ENCODE peak calls at places on chromosome 22, in eight cellular contexts. One of them, this sample, is unnamed.

GRCh38 chr22:21698430-21699329 is 32.9 kb downstream of the PPIL2 start:
- DNase-seq in K562: no peak
- DNase-seq in A549: no peak
- DNase-seq in HepG2: no peak
- DNase-seq in HCT116: no peak
- DNase-seq in H1: no peak
- DNase-seq in IMR-90: no peak
- DNase-seq in GM12878: no peak
- DNase-seq in this sample: no peak

GRCh38 chr22:42300286-42301071 is 30.0 kb upstream of the TCF20 start:
- DNase-seq in K562: peak
- DNase-seq in A549: no peak
- DNase-seq in HepG2: no peak
- DNase-seq in HCT116: no peak
- DNase-seq in H1: no peak
- DNase-seq in IMR-90: no peak
- DNase-seq in GM12878: no peak
- DNase-seq in this sample: no peak

GRCh38 chr22:44363980-44364749 is 51.4 kb upstream of the SHISAL1 start:
- DNase-seq in K562: no peak
- DNase-seq in A549: no peak
- DNase-seq in HepG2: no peak
- DNase-seq in HCT116: no peak
- DNase-seq in H1: no peak
- DNase-seq in IMR-90: no peak
- DNase-seq in GM12878: no peak
- DNase-seq in this sample: no peak

GRCh38 chr22:26476705-26477340 is 6.8 kb downstream of the HPS4 start:
- DNase-seq in K562: no peak
- DNase-seq in A549: no peak
- DNase-seq in HepG2: peak
- DNase-seq in HCT116: no peak
- DNase-seq in H1: no peak
- DNase-seq in IMR-90: peak
- DNase-seq in GM12878: no peak
- DNase-seq in this sample: no peak

GRCh38 chr22:39266398-39267030 is 21.7 kb upstream of the PDGFB start:
- DNase-seq in K562: no peak
- DNase-seq in A549: no peak
- DNase-seq in HepG2: peak
- DNase-seq in HCT116: no peak
- DNase-seq in H1: no peak
- DNase-seq in IMR-90: peak
- DNase-seq in GM12878: peak
- DNase-seq in this sample: no peak

GRCh38 chr22:27462190-27462589 is 339.4 kb downstream of the MN1 start:
- DNase-seq in K562: no peak
- DNase-seq in A549: no peak
- DNase-seq in HepG2: peak
- DNase-seq in HCT116: no peak
- DNase-seq in H1: no peak
- DNase-seq in IMR-90: no peak
- DNase-seq in GM12878: no peak
- DNase-seq in this sample: no peak

GRCh38 chr22:41857860-41858199 is 24.9 kb downstream of the SREBF2 start:
- DNase-seq in K562: no peak
- DNase-seq in A549: no peak
- DNase-seq in HepG2: no peak
- DNase-seq in HCT116: no peak
- DNase-seq in H1: no peak
- DNase-seq in IMR-90: no peak
- DNase-seq in GM12878: no peak
- DNase-seq in this sample: no peak

GRCh38 chr22:49229483-49230193 is 598.0 kb downstream of the BRD1 start:
- DNase-seq in K562: no peak
- DNase-seq in A549: no peak
- DNase-seq in HepG2: no peak
- DNase-seq in HCT116: no peak
- DNase-seq in H1: no peak
- DNase-seq in IMR-90: no peak
- DNase-seq in GM12878: no peak
- DNase-seq in this sample: no peak

GRCh38 chr22:37184380-37184755 is 3.7 kb downstream of the C1QTNF6 start:
- DNase-seq in K562: no peak
- DNase-seq in A549: no peak
- DNase-seq in HepG2: no peak
- DNase-seq in HCT116: no peak
- DNase-seq in H1: no peak
- DNase-seq in IMR-90: no peak
- DNase-seq in GM12878: no peak
- DNase-seq in this sample: no peak

GRCh38 chr22:37409031-37409430 is 18.2 kb downstream of the ELFN2 start:
- DNase-seq in K562: no peak
- DNase-seq in A549: no peak
- DNase-seq in HepG2: no peak
- DNase-seq in HCT116: no peak
- DNase-seq in H1: no peak
- DNase-seq in IMR-90: no peak
- DNase-seq in GM12878: no peak
- DNase-seq in this sample: no peak

GRCh38 chr22:24806663-24807001 is 621 bp downstream of the SGSM1 start:
- DNase-seq in K562: no peak
- DNase-seq in A549: no peak
- DNase-seq in HepG2: no peak
- DNase-seq in HCT116: no peak
- DNase-seq in H1: no peak
- DNase-seq in IMR-90: no peak
- DNase-seq in GM12878: no peak
- DNase-seq in this sample: no peak
- H3K4me2 ChIP-seq in K562: no peak
- H3K4me2 ChIP-seq in A549: peak
- H3K4me2 ChIP-seq in HepG2: peak
- H3K4me2 ChIP-seq in HCT116: peak
- H3K4me2 ChIP-seq in H1: peak
- H3K4me2 ChIP-seq in IMR-90: no peak
- H3K4me2 ChIP-seq in GM12878: no peak
- H3K4me2 ChIP-seq in this sample: no peak

GRCh38 chr22:46586531-46587011 is 33.6 kb upstream of the GRAMD4 start:
- DNase-seq in K562: no peak
- DNase-seq in A549: no peak
- DNase-seq in HepG2: no peak
- DNase-seq in HCT116: no peak
- DNase-seq in H1: no peak
- DNase-seq in IMR-90: no peak
- DNase-seq in GM12878: no peak
- DNase-seq in this sample: no peak
- TF ChIP-seq POLR2A in K562: no peak
- TF ChIP-seq POLR2A in A549: no peak
- TF ChIP-seq POLR2A in HepG2: no peak
- TF ChIP-seq POLR2A in HCT116: no peak
- TF ChIP-seq POLR2A in H1: no peak
- TF ChIP-seq POLR2A in IMR-90: no peak
- TF ChIP-seq POLR2A in GM12878: no peak
- TF ChIP-seq POLR2A in this sample: no peak

DNA sequence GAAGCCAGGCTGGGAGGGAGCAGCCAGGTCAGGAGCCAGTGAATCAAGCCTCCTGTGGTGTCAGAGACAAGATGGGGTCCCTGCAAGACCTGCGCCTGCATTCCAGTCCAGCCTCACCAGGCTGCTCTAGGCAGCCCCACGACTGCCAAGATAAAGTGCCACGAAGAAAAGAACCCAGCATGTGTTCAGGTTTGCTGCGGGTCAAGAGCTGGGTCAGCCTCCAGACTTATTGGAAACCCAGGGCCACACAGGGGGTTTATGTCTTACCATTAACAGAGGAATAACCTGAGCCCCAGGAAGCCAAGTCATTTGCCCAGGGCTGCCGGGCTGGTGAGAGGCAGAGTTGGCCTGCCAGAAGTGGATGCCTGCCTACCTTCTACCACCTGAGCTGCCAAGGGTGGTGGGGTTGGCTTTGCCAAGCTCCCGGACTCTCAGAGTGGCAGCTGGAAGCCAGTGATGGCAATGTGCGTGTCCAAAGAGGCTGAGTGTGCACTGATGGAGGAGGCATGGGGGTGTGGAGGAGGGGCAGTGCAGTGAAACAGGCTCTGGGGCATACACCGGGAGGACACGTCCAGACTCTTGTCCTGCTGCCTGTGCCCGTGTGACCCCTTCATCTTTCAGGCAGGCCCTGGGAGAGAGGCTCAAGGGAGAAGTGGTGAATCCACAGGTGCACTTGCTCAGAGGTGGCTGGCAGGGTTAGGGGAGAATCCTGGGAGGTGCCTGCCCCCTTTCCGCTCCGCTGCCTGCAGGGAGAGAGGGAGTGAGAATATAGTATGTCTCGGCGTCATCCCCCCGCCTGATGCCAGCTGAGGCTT is 1.7 kb downstream of the RASD2 start:
- DNase-seq in K562: no peak
- DNase-seq in A549: no peak
- DNase-seq in HepG2: no peak
- DNase-seq in HCT116: no peak
- DNase-seq in H1: no peak
- DNase-seq in IMR-90: no peak
- DNase-seq in GM12878: no peak
- DNase-seq in this sample: no peak
- H3K4me2 ChIP-seq in K562: no peak
- H3K4me2 ChIP-seq in A549: no peak
- H3K4me2 ChIP-seq in HepG2: no peak
- H3K4me2 ChIP-seq in HCT116: no peak
- H3K4me2 ChIP-seq in H1: peak
- H3K4me2 ChIP-seq in IMR-90: no peak
- H3K4me2 ChIP-seq in GM12878: no peak
- H3K4me2 ChIP-seq in this sample: no peak

DNA sequence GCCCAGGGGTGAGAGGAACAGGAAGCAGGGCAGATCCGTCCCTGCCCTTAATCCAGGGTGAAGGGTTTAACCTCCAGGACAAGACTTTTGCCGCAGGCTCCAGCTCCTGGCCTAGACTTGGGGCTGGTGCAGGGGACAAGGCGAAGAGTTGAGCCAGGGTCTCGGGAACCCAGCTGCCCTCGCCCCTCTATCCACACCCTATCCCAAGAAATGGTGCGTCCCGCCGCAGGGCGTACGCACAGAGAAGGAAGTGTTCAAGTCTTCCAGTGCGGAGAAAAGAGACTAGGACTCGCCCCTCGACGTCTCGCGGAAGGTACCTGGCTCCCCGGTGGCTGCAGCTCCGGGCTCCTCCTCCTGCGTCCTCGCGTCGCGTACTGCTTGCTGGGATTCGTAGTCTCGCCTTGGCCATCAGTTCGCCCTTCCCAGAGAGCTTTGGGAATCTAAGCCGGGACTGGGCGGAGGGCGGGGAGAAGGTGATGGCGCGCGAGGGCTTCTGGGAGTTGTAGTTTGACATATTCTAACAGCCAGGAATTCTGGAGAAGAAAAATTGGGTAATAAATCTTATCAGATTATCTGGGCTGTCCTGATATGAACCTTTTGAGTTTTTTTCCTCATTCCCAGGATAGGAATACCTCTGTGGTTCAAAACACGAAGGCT is at the start of gene ZMAT5:
- DNase-seq in K562: peak
- DNase-seq in A549: peak
- DNase-seq in HepG2: peak
- DNase-seq in HCT116: peak
- DNase-seq in H1: peak
- DNase-seq in IMR-90: peak
- DNase-seq in GM12878: peak
- DNase-seq in this sample: peak
- TF ChIP-seq POLR2A in K562: no peak
- TF ChIP-seq POLR2A in A549: peak
- TF ChIP-seq POLR2A in HepG2: peak
- TF ChIP-seq POLR2A in HCT116: peak
- TF ChIP-seq POLR2A in H1: peak
- TF ChIP-seq POLR2A in IMR-90: peak
- TF ChIP-seq POLR2A in GM12878: peak
- TF ChIP-seq POLR2A in this sample: peak

GRCh38 chr22:33837806-33838205 is 82.5 kb downstream of the LARGE1 start:
- DNase-seq in K562: no peak
- DNase-seq in A549: no peak
- DNase-seq in HepG2: no peak
- DNase-seq in HCT116: no peak
- DNase-seq in H1: no peak
- DNase-seq in IMR-90: no peak
- DNase-seq in GM12878: no peak
- DNase-seq in this sample: no peak
- H3K4me2 ChIP-seq in K562: no peak
- H3K4me2 ChIP-seq in A549: no peak
- H3K4me2 ChIP-seq in HepG2: no peak
- H3K4me2 ChIP-seq in HCT116: no peak
- H3K4me2 ChIP-seq in H1: no peak
- H3K4me2 ChIP-seq in IMR-90: no peak
- H3K4me2 ChIP-seq in GM12878: no peak
- H3K4me2 ChIP-seq in this sample: no peak